ENCODE peak calls at places on chromosomes 12 and 14, in ten cellular contexts. One of them, this sample, is unnamed.
A peak's percentile ranks its signal among the peaks of the same experiment; 100 is the strongest.

GRCh38 chr12:92502417-92503028 is 200.3 kb upstream of the PLEKHG7 start:
- DNase-seq in fibroblast of pulmonary artery: peak; percentile 11
- DNase-seq in BE2C: no peak
- DNase-seq in stomach: no peak
- DNase-seq in heart right ventricle: no peak
- DNase-seq in endodermal cell: no peak
- DNase-seq in astrocyte: no peak
- DNase-seq in GM12865: peak; percentile 88
- DNase-seq in heart left ventricle: no peak
- DNase-seq in A549: peak; percentile 35
- DNase-seq in this sample: no peak

GRCh38 chr12:76201316-76201715 is 116.8 kb upstream of the NAP1L1 start:
- DNase-seq in endodermal cell: peak; percentile 8
- DNase-seq in A549: no peak
- DNase-seq in BE2C: no peak
- DNase-seq in GM12865: no peak
- DNase-seq in fibroblast of pulmonary artery: no peak
- DNase-seq in heart left ventricle: no peak
- DNase-seq in astrocyte: no peak
- DNase-seq in heart right ventricle: no peak
- DNase-seq in stomach: no peak
- DNase-seq in this sample: no peak

GRCh38 chr14:103537175-103537990 is 8.4 kb downstream of the TRMT61A start:
- DNase-seq in fibroblast of pulmonary artery: no peak
- DNase-seq in stomach: no peak
- DNase-seq in heart left ventricle: peak; percentile 49
- DNase-seq in GM12865: no peak
- DNase-seq in endodermal cell: no peak
- DNase-seq in BE2C: no peak
- DNase-seq in A549: no peak
- DNase-seq in heart right ventricle: peak; percentile 11
- DNase-seq in astrocyte: no peak
- DNase-seq in this sample: no peak

GRCh38 chr14:89296281-89296745 is 120.7 kb downstream of the FOXN3 start:
- DNase-seq in fibroblast of pulmonary artery: no peak
- DNase-seq in BE2C: no peak
- DNase-seq in GM12865: peak; percentile 52
- DNase-seq in astrocyte: no peak
- DNase-seq in endodermal cell: peak; percentile 70
- DNase-seq in stomach: no peak
- DNase-seq in A549: no peak
- DNase-seq in heart left ventricle: no peak
- DNase-seq in heart right ventricle: no peak
- DNase-seq in this sample: peak; percentile 81

GRCh38 chr14:22613091-22613695 is 15.1 kb downstream of the ABHD4 start:
- DNase-seq in heart left ventricle: no peak
- DNase-seq in heart right ventricle: no peak
- DNase-seq in endodermal cell: no peak
- DNase-seq in stomach: no peak
- DNase-seq in astrocyte: no peak
- DNase-seq in fibroblast of pulmonary artery: no peak
- DNase-seq in A549: no peak
- DNase-seq in GM12865: no peak
- DNase-seq in BE2C: no peak
- DNase-seq in this sample: peak; percentile 2

GRCh38 chr12:29608581-29608980 is 111.1 kb upstream of the OVCH1 start:
- DNase-seq in heart left ventricle: no peak
- DNase-seq in stomach: no peak
- DNase-seq in heart right ventricle: no peak
- DNase-seq in astrocyte: no peak
- DNase-seq in A549: no peak
- DNase-seq in fibroblast of pulmonary artery: peak; percentile 19
- DNase-seq in BE2C: no peak
- DNase-seq in endodermal cell: peak; percentile 81
- DNase-seq in GM12865: no peak
- DNase-seq in this sample: no peak

GRCh38 chr14:75577724-75578098 is 709 bp upstream of the FLVCR2 start:
- DNase-seq in endodermal cell: peak; percentile 96
- DNase-seq in astrocyte: peak; percentile 55
- DNase-seq in stomach: peak; percentile 86
- DNase-seq in GM12865: peak; percentile 88
- DNase-seq in heart right ventricle: peak; percentile 81
- DNase-seq in BE2C: peak; percentile 85
- DNase-seq in fibroblast of pulmonary artery: peak; percentile 91
- DNase-seq in heart left ventricle: peak; percentile 90
- DNase-seq in A549: peak; percentile 86
- DNase-seq in this sample: peak; percentile 74

GRCh38 chr14:23094666-23095195 is at the start of gene ACIN1:
- DNase-seq in fibroblast of pulmonary artery: peak; percentile 88
- DNase-seq in BE2C: no peak
- DNase-seq in astrocyte: peak; percentile 77
- DNase-seq in GM12865: peak; percentile 92
- DNase-seq in heart left ventricle: peak; percentile 99
- DNase-seq in stomach: peak; percentile 75
- DNase-seq in endodermal cell: peak; percentile 94
- DNase-seq in heart right ventricle: peak; percentile 99
- DNase-seq in A549: peak; percentile 91
- DNase-seq in this sample: peak; percentile 94

GRCh38 chr14:70641548-70642312 is at the start of gene TTC9:
- DNase-seq in BE2C: peak; percentile 25
- DNase-seq in heart right ventricle: peak; percentile 29
- DNase-seq in A549: no peak
- DNase-seq in astrocyte: no peak
- DNase-seq in GM12865: no peak
- DNase-seq in endodermal cell: peak; percentile 80
- DNase-seq in fibroblast of pulmonary artery: no peak
- DNase-seq in heart left ventricle: peak; percentile 58
- DNase-seq in stomach: peak; percentile 31
- DNase-seq in this sample: peak; percentile 61

GRCh38 chr12:111406474-111407370 is 999 bp downstream of the SH2B3 start:
- DNase-seq in GM12865: peak; percentile 63
- DNase-seq in endodermal cell: peak; percentile 78
- DNase-seq in A549: no peak
- DNase-seq in stomach: no peak
- DNase-seq in heart right ventricle: peak; percentile 53
- DNase-seq in heart left ventricle: peak; percentile 84
- DNase-seq in astrocyte: no peak
- DNase-seq in BE2C: no peak
- DNase-seq in fibroblast of pulmonary artery: no peak
- DNase-seq in this sample: peak; percentile 36

GRCh38 chr14:42927313-42927712 is 1320.6 kb downstream of the LRFN5 start:
- DNase-seq in heart right ventricle: no peak
- DNase-seq in stomach: no peak
- DNase-seq in heart left ventricle: no peak
- DNase-seq in GM12865: no peak
- DNase-seq in A549: peak; percentile 14
- DNase-seq in astrocyte: no peak
- DNase-seq in fibroblast of pulmonary artery: no peak
- DNase-seq in BE2C: no peak
- DNase-seq in endodermal cell: no peak
- DNase-seq in this sample: no peak

GRCh38 chr12:40054554-40055226 is 51.2 kb downstream of the SLC2A13 start:
- DNase-seq in heart left ventricle: no peak
- DNase-seq in GM12865: no peak
- DNase-seq in fibroblast of pulmonary artery: peak; percentile 84
- DNase-seq in endodermal cell: no peak
- DNase-seq in BE2C: no peak
- DNase-seq in astrocyte: peak; percentile 73
- DNase-seq in stomach: no peak
- DNase-seq in heart right ventricle: no peak
- DNase-seq in A549: peak; percentile 58
- DNase-seq in this sample: no peak

GRCh38 chr14:100065161-100065871 is at the start of gene EVL:
- DNase-seq in BE2C: no peak
- DNase-seq in stomach: peak; percentile 52
- DNase-seq in endodermal cell: no peak
- DNase-seq in heart left ventricle: peak; percentile 71
- DNase-seq in astrocyte: no peak
- DNase-seq in A549: no peak
- DNase-seq in heart right ventricle: peak; percentile 26
- DNase-seq in fibroblast of pulmonary artery: no peak
- DNase-seq in GM12865: peak; percentile 92
- DNase-seq in this sample: no peak

GRCh38 chr12:46219892-46220655 is 48.8 kb downstream of the SLC38A1 start:
- DNase-seq in BE2C: no peak
- DNase-seq in fibroblast of pulmonary artery: peak; percentile 95
- DNase-seq in endodermal cell: no peak
- DNase-seq in heart left ventricle: no peak
- DNase-seq in GM12865: no peak
- DNase-seq in astrocyte: peak; percentile 91
- DNase-seq in A549: peak; percentile 32
- DNase-seq in heart right ventricle: no peak
- DNase-seq in stomach: no peak
- DNase-seq in this sample: no peak

GRCh38 chr14:71720978-71721624 is 211.1 kb upstream of the RGS6 start:
- DNase-seq in A549: peak; percentile 71
- DNase-seq in fibroblast of pulmonary artery: peak; percentile 90
- DNase-seq in endodermal cell: peak; percentile 89
- DNase-seq in heart left ventricle: no peak
- DNase-seq in astrocyte: peak; percentile 71
- DNase-seq in BE2C: peak; percentile 65
- DNase-seq in stomach: no peak
- DNase-seq in GM12865: peak; percentile 66
- DNase-seq in heart right ventricle: no peak
- DNase-seq in this sample: peak; percentile 66

DNA sequence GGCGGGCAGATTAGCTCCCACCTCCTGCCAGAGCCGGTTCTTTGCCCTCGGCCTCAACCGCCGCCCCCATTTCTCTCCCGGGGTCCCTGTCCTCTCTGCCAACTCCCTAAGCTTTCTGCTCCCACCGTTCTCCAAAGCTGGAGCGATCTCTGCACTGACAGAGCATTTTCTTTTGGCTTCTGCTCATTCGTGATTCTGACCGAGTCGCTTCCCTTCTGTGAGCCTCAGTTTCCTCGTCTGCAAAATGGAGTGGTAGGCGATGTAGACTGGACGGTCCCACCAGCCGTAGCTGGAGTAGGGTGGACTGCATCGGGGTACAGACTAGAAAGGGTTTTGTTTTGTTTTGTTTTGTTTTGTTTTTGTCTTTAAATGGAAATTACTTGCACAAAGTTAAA is 2.4 kb downstream of the VSX2 start:
- DNase-seq in stomach: no peak
- DNase-seq in BE2C: no peak
- DNase-seq in endodermal cell: no peak
- DNase-seq in fibroblast of pulmonary artery: no peak
- DNase-seq in astrocyte: no peak
- DNase-seq in heart left ventricle: no peak
- DNase-seq in GM12865: no peak
- DNase-seq in heart right ventricle: no peak
- DNase-seq in A549: no peak
- DNase-seq in this sample: no peak
- H3K4me3 ChIP-seq in stomach: peak overlapping the region; percentile 37
- H3K4me3 ChIP-seq in BE2C: no peak overlapping the region
- H3K4me3 ChIP-seq in endodermal cell: peak overlapping the region; percentile 40
- H3K4me3 ChIP-seq in fibroblast of pulmonary artery: no peak overlapping the region
- H3K4me3 ChIP-seq in astrocyte: no peak overlapping the region
- H3K4me3 ChIP-seq in heart left ventricle: no peak overlapping the region
- H3K4me3 ChIP-seq in GM12865: no peak overlapping the region
- H3K4me3 ChIP-seq in heart right ventricle: no peak overlapping the region
- H3K4me3 ChIP-seq in A549: peak overlapping the region; percentile 8
- H3K4me3 ChIP-seq in this sample: no peak overlapping the region

DNA sequence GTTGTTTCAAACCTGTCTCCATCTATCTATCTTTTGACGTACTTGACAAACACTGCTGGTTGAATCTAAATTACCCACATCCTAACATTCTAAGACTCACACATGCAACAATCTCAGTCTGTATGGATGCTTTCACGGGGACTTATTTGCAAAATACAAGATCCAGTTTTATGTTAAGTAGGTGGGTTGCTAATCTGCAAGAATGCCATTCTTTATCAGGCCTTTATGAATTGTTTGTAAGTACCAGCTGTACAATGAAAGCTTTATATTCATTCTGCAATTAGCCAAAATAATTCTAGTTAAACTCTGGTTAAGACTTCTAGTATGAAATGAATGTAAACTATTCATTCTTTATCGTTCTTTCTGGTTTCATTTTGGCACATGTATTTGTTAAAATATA is 135.1 kb downstream of the NAV3 start:
- DNase-seq in astrocyte: peak; percentile 75
- DNase-seq in stomach: no peak
- DNase-seq in GM12865: no peak
- DNase-seq in BE2C: no peak
- DNase-seq in endodermal cell: no peak
- DNase-seq in heart left ventricle: no peak
- DNase-seq in fibroblast of pulmonary artery: no peak
- DNase-seq in A549: no peak
- DNase-seq in heart right ventricle: no peak
- DNase-seq in this sample: peak; percentile 99
- H3K4me3 ChIP-seq in astrocyte: no peak overlapping the region
- H3K4me3 ChIP-seq in stomach: no peak overlapping the region
- H3K4me3 ChIP-seq in GM12865: no peak overlapping the region
- H3K4me3 ChIP-seq in BE2C: no peak overlapping the region
- H3K4me3 ChIP-seq in endodermal cell: no peak overlapping the region
- H3K4me3 ChIP-seq in heart left ventricle: no peak overlapping the region
- H3K4me3 ChIP-seq in fibroblast of pulmonary artery: peak overlapping the region; percentile 4
- H3K4me3 ChIP-seq in A549: no peak overlapping the region
- H3K4me3 ChIP-seq in heart right ventricle: no peak overlapping the region
- H3K4me3 ChIP-seq in this sample: peak overlapping the region; percentile 25

DNA sequence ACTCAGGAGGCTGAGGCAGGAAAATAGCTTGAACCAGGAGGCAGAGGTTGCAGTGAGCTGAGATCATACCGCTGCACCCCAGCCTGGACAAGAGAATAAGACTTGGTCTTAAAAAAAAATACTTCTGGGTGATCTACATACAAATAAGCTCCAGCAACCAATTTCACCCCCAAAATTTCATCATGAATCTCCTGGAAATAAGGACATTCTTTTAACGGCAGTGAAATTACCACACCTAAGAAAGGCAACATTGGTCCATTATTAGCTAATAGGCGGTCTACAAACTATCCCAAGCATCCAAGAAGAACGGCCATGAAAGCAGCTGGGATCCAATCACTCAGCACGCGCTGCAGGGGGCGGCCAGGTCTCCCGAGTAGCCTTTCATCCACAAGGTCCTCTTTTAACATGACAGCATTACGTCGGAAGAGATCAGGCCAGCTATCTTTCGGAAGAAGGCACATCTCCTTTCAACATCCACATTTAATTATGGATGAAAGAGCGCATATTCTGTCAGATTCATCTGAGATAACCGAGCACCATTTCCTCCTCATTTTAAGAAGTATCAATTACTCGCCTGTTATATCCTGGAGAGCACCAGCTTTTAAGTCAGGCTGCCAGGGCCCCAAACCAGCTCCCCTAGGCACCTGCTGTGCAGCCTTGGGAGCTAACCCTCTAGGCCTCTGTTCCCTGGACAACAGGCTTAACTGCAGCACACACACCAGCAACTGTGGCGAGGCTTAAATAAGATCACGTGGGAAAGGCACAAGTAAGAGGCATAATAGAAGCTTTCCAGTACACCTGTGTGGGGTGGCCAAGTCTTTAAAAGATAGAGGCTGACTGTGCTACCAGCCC is 4.2 kb downstream of the SLC15A4 start:
- DNase-seq in fibroblast of pulmonary artery: no peak
- DNase-seq in astrocyte: no peak
- DNase-seq in GM12865: no peak
- DNase-seq in A549: no peak
- DNase-seq in heart left ventricle: no peak
- DNase-seq in endodermal cell: peak; percentile 71
- DNase-seq in stomach: peak; percentile 21
- DNase-seq in heart right ventricle: no peak
- DNase-seq in BE2C: no peak
- DNase-seq in this sample: no peak
- H3K4me3 ChIP-seq in fibroblast of pulmonary artery: no peak overlapping the region
- H3K4me3 ChIP-seq in astrocyte: no peak overlapping the region
- H3K4me3 ChIP-seq in GM12865: peak overlapping the region; percentile 95
- H3K4me3 ChIP-seq in A549: no peak overlapping the region
- H3K4me3 ChIP-seq in heart left ventricle: no peak overlapping the region
- H3K4me3 ChIP-seq in endodermal cell: peak overlapping the region; percentile 37
- H3K4me3 ChIP-seq in stomach: no peak overlapping the region
- H3K4me3 ChIP-seq in heart right ventricle: no peak overlapping the region
- H3K4me3 ChIP-seq in BE2C: no peak overlapping the region
- H3K4me3 ChIP-seq in this sample: no peak overlapping the region

GRCh38 chr14:47674148-47674545 is 1.3 kb downstream of the MDGA2 start:
- DNase-seq in heart left ventricle: peak; percentile 48
- DNase-seq in GM12865: no peak
- DNase-seq in astrocyte: no peak
- DNase-seq in fibroblast of pulmonary artery: no peak
- DNase-seq in A549: no peak
- DNase-seq in stomach: no peak
- DNase-seq in heart right ventricle: no peak
- DNase-seq in endodermal cell: peak; percentile 76
- DNase-seq in BE2C: peak; percentile 14
- DNase-seq in this sample: no peak
- H3K4me3 ChIP-seq in heart left ventricle: peak overlapping the region; percentile 1
- H3K4me3 ChIP-seq in GM12865: no peak overlapping the region
- H3K4me3 ChIP-seq in astrocyte: peak overlapping the region; percentile 51
- H3K4me3 ChIP-seq in fibroblast of pulmonary artery: no peak overlapping the region
- H3K4me3 ChIP-seq in A549: no peak overlapping the region
- H3K4me3 ChIP-seq in stomach: peak overlapping the region; percentile 41
- H3K4me3 ChIP-seq in heart right ventricle: no peak overlapping the region
- H3K4me3 ChIP-seq in endodermal cell: peak overlapping the region; percentile 78
- H3K4me3 ChIP-seq in BE2C: peak overlapping the region; percentile 44
- H3K4me3 ChIP-seq in this sample: no peak overlapping the region

This sample was measured in HAP-1.